ENCODE peak calls at places on chromosomes 16 and 17, in eight cellular contexts. U, K, E, B, A, T, S and Z are unnamed samples.

GRCh38 chr17:48484256-48484655 is 46.6 kb downstream of the HOXB1 start:
- DNase-seq in U (no peak), K (peak), E (no peak), B (no peak), A (peak), T (peak), S (no peak), Z (no peak)

GRCh38 chr16:86929149-86929871 is 351.0 kb downstream of the FOXL1 start:
- DNase-seq in U (no peak), K (peak), E (no peak), B (no peak), A (no peak), T (no peak), S (no peak), Z (no peak)

GRCh38 chr16:21991621-21992020 is 9.3 kb downstream of the PDZD9 start:
- DNase-seq in U (no peak), K (no peak), E (no peak), B (no peak), A (no peak), T (no peak), S (no peak), Z (no peak)

GRCh38 chr17:39187152-39187830 is 10.2 kb downstream of the CACNB1 start:
- DNase-seq in U (no peak), K (no peak), E (no peak), B (no peak), A (no peak), T (no peak), S (no peak), Z (no peak)

GRCh38 chr16:60945225-60945624 is 1091.0 kb downstream of the CDH8 start:
- DNase-seq in U (no peak), K (peak), E (no peak), B (no peak), A (no peak), T (peak), S (peak), Z (no peak)

GRCh38 chr17:59848778-59849177 is 44.0 kb downstream of the TUBD1 start:
- DNase-seq in U (no peak), K (peak), E (peak), B (no peak), A (no peak), T (peak), S (peak), Z (no peak)

GRCh38 chr17:48374650-48375230 is 55.3 kb downstream of the SKAP1 start:
- DNase-seq in U (peak), K (peak), E (peak), B (peak), A (peak), T (peak), S (peak), Z (no peak)

GRCh38 chr17:36939059-36939943 is 2.0 kb downstream of the LHX1 start:
- DNase-seq in U (no peak), K (no peak), E (no peak), B (no peak), A (no peak), T (no peak), S (no peak), Z (no peak)

GRCh38 chr17:76427457-76428231 is 25.3 kb downstream of the UBE2O start:
- DNase-seq in U (no peak), K (peak), E (no peak), B (no peak), A (no peak), T (no peak), S (no peak), Z (no peak)